ENCODE peak calls at places on chromosome 12, in seven cellular contexts. P is nephron progenitor cell, A is HFF-Myc, I is breast epithelium, R is coronary artery, W is lung, F is fibroblast of lung. M is an unnamed sample.

GRCh38 chr12:10304161-10304574 is 3.5 kb upstream of the KLRD1 start:
- DNase-seq in R (no peak), I (no peak), A (peak; percentile 38), W (no peak), F (peak; percentile 91), P (no peak), M (peak; percentile 79)

GRCh38 chr12:121992059-121992879 is 29.4 kb upstream of the BCL7A start:
- DNase-seq in A (peak; percentile 83), I (peak; percentile 59), F (peak; percentile 99), P (no peak), R (no peak), W (peak; percentile 82), M (peak; percentile 84)

GRCh38 chr12:45655186-45655585 is 74.3 kb upstream of the ARID2 start:
- DNase-seq in A (no peak), I (no peak), R (no peak), F (peak; percentile 19), W (no peak), P (peak; percentile 4), M (peak; percentile 73)

GRCh38 chr12:111692575-111693210 is 6.8 kb downstream of the ACAD10 start:
- DNase-seq in W (no peak), R (no peak), P (no peak), I (no peak), A (no peak), F (no peak), M (peak; percentile 9)

GRCh38 chr12:1922985-1923384 is 4.5 kb upstream of the CACNA2D4 start:
- DNase-seq in R (no peak), A (no peak), P (no peak), F (no peak), W (no peak), I (no peak), M (no peak)

GRCh38 chr12:20369164-20370000 is 1.0 kb downstream of the PDE3A start:
- DNase-seq in F (peak; percentile 76), I (no peak), A (no peak), W (peak; percentile 41), R (peak; percentile 93), P (peak; percentile 73), M (peak; percentile 12)

GRCh38 chr12:123807670-123808069 is 45.6 kb downstream of the DNAH10 start:
- DNase-seq in A (no peak), R (no peak), W (no peak), I (no peak), F (peak; percentile 6), P (no peak), M (no peak)

GRCh38 chr12:44372259-44372658 is 503.9 kb downstream of the NELL2 start:
- DNase-seq in A (no peak), I (no peak), P (no peak), F (peak; percentile 25), W (no peak), R (no peak), M (no peak)

GRCh38 chr12:118377005-118377890 is 893 bp downstream of the SUDS3 start:
- DNase-seq in R (no peak), A (no peak), F (no peak), P (no peak), I (no peak), W (no peak), M (peak; percentile 35)

GRCh38 chr12:13436696-13437391 is 240.3 kb downstream of the EMP1 start:
- DNase-seq in W (no peak), R (no peak), A (peak; percentile 21), I (no peak), F (peak; percentile 20), P (no peak), M (no peak)

GRCh38 chr12:25377475-25378179 is 126.9 kb upstream of the KRAS start:
- DNase-seq in I (no peak), A (peak; percentile 37), F (peak; percentile 69), W (no peak), R (no peak), P (no peak), M (peak; percentile 70)

GRCh38 chr12:105825141-105825540 is 313.6 kb downstream of the NUAK1 start:
- DNase-seq in P (no peak), R (no peak), A (no peak), F (peak; percentile 65), I (no peak), W (no peak), M (no peak)

GRCh38 chr12:116595186-116595585 is 36.0 kb downstream of the MAP1LC3B2 start:
- DNase-seq in A (no peak), F (no peak), W (no peak), I (peak; percentile 37), R (no peak), P (no peak), M (no peak)

GRCh38 chr12:7856516-7856915 is 16.2 kb downstream of the SLC2A14 start:
- DNase-seq in W (no peak), P (no peak), I (no peak), F (peak; percentile 57), R (no peak), A (no peak), M (no peak)

GRCh38 chr12:117125275-117125613 is 26.0 kb upstream of the TESC start:
- DNase-seq in F (peak; percentile 36), R (no peak), I (no peak), W (no peak), P (no peak), A (no peak), M (no peak)

GRCh38 chr12:63103489-63104131 is 47.4 kb downstream of the AVPR1A start:
- DNase-seq in A (no peak), P (peak; percentile 17), W (no peak), I (no peak), F (peak; percentile 7), R (no peak), M (peak; percentile 6)

GRCh38 chr12:31959051-31959700 is at the start of gene RESF1:
- DNase-seq in R (peak; percentile 89), A (peak; percentile 51), W (peak; percentile 89), F (peak; percentile 85), I (peak; percentile 82), P (peak; percentile 83), M (peak; percentile 90)

GRCh38 chr12:31961137-31961536 is 1.9 kb downstream of the RESF1 start:
- DNase-seq in I (no peak), P (no peak), R (no peak), F (no peak), W (no peak), A (no peak), M (no peak)

GRCh38 chr12:31958601-31959000 is 614 bp upstream of the RESF1 start:
- DNase-seq in R (no peak), P (no peak), W (no peak), I (no peak), A (no peak), F (no peak), M (no peak)

GRCh38 chr12:31962076-31962475 is 2.9 kb downstream of the RESF1 start:
- DNase-seq in I (no peak), A (no peak), F (no peak), R (no peak), P (no peak), W (no peak), M (peak; percentile 34)

GRCh38 chr12:31959701-31960391 is 631 bp downstream of the RESF1 start:
- DNase-seq in W (peak; percentile 68), F (peak; percentile 65), A (no peak), I (peak; percentile 37), P (peak; percentile 13), R (peak; percentile 82), M (peak; percentile 77)
- TF ChIP-seq CTCF in W (no peak), F (peak; percentile 13), A (no peak), I (no peak), P (no peak), R (no peak), M (peak; percentile 14)

GRCh38 chr12:32946504-32947131 is 50.0 kb upstream of the PKP2 start:
- DNase-seq in A (no peak), W (no peak), P (no peak), I (no peak), R (no peak), F (no peak), M (no peak)

GRCh38 chr12:32944195-32944594 is 47.6 kb upstream of the PKP2 start:
- DNase-seq in P (no peak), F (no peak), R (no peak), W (no peak), A (no peak), I (no peak), M (no peak)

GRCh38 chr12:32949815-32950214 is 53.2 kb upstream of the PKP2 start:
- DNase-seq in W (no peak), I (no peak), R (no peak), F (no peak), P (peak; percentile 25), A (no peak), M (no peak)

GRCh38 chr12:32947203-32947795 is 50.7 kb upstream of the PKP2 start:
- DNase-seq in P (no peak), R (no peak), A (no peak), I (no peak), W (no peak), F (no peak), M (no peak)
- TF ChIP-seq CTCF in P (no peak), R (no peak), A (no peak), I (no peak), W (no peak), F (no peak), M (no peak)

DNA sequence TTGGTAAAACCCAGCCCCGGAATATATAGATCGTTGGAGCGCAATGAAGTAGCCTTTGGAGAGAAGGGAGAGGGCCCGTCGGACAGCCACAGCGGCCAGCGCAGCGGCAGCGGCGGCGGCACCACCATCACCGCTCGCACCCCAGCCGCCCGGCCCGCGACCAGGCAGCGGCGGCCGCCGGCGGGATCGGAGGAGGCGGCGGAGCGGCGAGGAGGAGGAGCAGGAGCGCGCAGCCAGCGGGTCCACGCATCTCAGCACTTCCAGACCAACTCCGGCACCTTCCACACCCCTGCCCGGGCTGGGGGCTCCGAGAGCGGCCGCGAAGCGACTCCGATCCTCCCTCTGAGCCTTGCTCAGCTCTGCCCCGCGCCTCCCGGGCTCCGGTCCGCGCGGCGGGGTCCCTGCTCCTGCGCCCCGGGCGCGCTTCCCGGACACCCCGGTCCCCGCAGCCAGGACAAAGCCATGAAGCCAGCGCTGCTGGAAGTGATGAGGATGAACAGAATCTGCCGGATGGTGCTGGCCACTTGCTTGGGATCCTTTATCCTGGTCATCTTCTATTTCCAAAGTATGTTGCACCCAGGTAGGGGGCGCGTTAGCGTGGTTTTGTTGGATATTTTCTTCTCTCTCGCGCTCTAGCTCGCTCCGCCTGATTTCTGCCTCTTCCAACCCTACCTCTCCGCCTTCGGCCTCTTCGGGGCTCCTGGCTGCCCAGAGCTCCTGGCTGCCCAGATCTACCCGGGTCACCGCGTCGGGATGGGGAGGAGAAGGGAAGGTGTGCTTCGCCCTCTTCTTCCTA is 400 bp downstream of the CHST11 start:
- DNase-seq in I (peak; percentile 50), P (peak; percentile 62), F (peak; percentile 76), A (peak; percentile 65), R (peak; percentile 84), W (peak; percentile 60), M (peak; percentile 77)
- TF ChIP-seq CTCF in I (no peak), P (peak; percentile 27), F (peak; percentile 38), A (peak; percentile 51), R (no peak), W (peak; percentile 29), M (peak; percentile 57)

GRCh38 chr12:39127401-39127800 is 222.0 kb upstream of the CPNE8 start:
- DNase-seq in R (no peak), A (no peak), F (peak; percentile 83), I (no peak), W (no peak), P (no peak), M (no peak)

GRCh38 chr12:39124768-39125167 is 219.4 kb upstream of the CPNE8 start:
- DNase-seq in F (no peak), W (no peak), I (no peak), R (no peak), P (no peak), A (no peak), M (no peak)

GRCh38 chr12:39122562-39123204 is 217.3 kb upstream of the CPNE8 start:
- DNase-seq in F (no peak), W (no peak), I (no peak), R (no peak), P (peak; percentile 4), A (no peak), M (no peak)

GRCh38 chr12:39125580-39125979 is 220.2 kb upstream of the CPNE8 start:
- DNase-seq in A (no peak), R (no peak), I (no peak), W (no peak), F (peak; percentile 75), P (no peak), M (no peak)

GRCh38 chr12:39123580-39123979 is 218.2 kb upstream of the CPNE8 start:
- DNase-seq in F (peak; percentile 59), R (no peak), P (no peak), W (no peak), A (no peak), I (no peak), M (no peak)
- TF ChIP-seq CTCF in F (no peak), R (no peak), P (no peak), W (no peak), A (no peak), I (no peak), M (no peak)

M was measured in activated CD8-positive, alpha-beta T cell treated with anti-CD3 and anti-CD28 coated beads for 36 hours.